ENCODE peak calls at places on chromosome 9, in five cellular contexts. W is tibial nerve, R is spleen, E is body of pancreas, N is stomach. S is an unnamed sample.

GRCh38 chr9:112761912-112762651 is 11.5 kb downstream of the SNX30 start:
- DNase-seq in W (no peak), R (no peak), E (no peak), N (no peak), S (no peak)

GRCh38 chr9:34493972-34494535 is 28.7 kb downstream of the ENHO start:
- DNase-seq in W (peak), R (peak), E (peak), N (peak), S (peak)

GRCh38 chr9:93097496-93098205 is 1.6 kb downstream of the CARD19 start:
- DNase-seq in W (no peak), R (peak), E (peak), N (no peak), S (peak)

GRCh38 chr9:123391946-123392345 is 35.9 kb downstream of the CRB2 start:
- DNase-seq in W (no peak), R (no peak), E (no peak), N (no peak), S (no peak)

GRCh38 chr9:81716409-81716808 is 27.1 kb upstream of the TLE1 start:
- DNase-seq in W (no peak), R (no peak), E (no peak), N (no peak), S (no peak)

GRCh38 chr9:133995012-133995896 is 3.1 kb upstream of the VAV2 start:
- DNase-seq in W (no peak), R (peak), E (no peak), N (no peak), S (no peak)

GRCh38 chr9:128187361-128187760 is 4.0 kb downstream of the CIZ1 start:
- DNase-seq in W (no peak), R (no peak), E (no peak), N (no peak), S (no peak)

GRCh38 chr9:32707326-32707725 is 71.9 kb upstream of the TAF1L start:
- DNase-seq in W (no peak), R (no peak), E (no peak), N (no peak), S (no peak)

GRCh38 chr9:70954607-70955143 is 166.7 kb downstream of the TRPM3 start:
- DNase-seq in W (no peak), R (no peak), E (no peak), N (no peak), S (no peak)

GRCh38 chr9:115653231-115653630 is 500.4 kb upstream of the PAPPA start:
- DNase-seq in W (no peak), R (no peak), E (no peak), N (no peak), S (no peak)

GRCh38 chr9:112744177-112744576 is 6.4 kb upstream of the SNX30 start:
- DNase-seq in W (no peak), R (no peak), E (no peak), N (no peak), S (no peak)

GRCh38 chr9:90457386-90458080 is 185.1 kb downstream of the DIRAS2 start:
- DNase-seq in W (no peak), R (no peak), E (no peak), N (no peak), S (no peak)

GRCh38 chr9:121478816-121479676 is 20.6 kb downstream of the GGTA1 start:
- DNase-seq in W (no peak), R (no peak), E (no peak), N (no peak), S (no peak)

GRCh38 chr9:110047232-110047954 is 160.6 kb downstream of the C9orf152 start:
- DNase-seq in W (no peak), R (no peak), E (no peak), N (no peak), S (no peak)

GRCh38 chr9:116572095-116572748 is 114.9 kb upstream of the TRIM32 start:
- DNase-seq in W (peak), R (no peak), E (peak), N (peak), S (peak)

GRCh38 chr9:131609116-131609830 is 64.0 kb downstream of the PRRT1B start:
- DNase-seq in W (peak), R (no peak), E (peak), N (peak), S (peak)

GRCh38 chr9:95406114-95406513 is 88.6 kb upstream of the FANCC start:
- DNase-seq in W (peak), R (no peak), E (no peak), N (no peak), S (no peak)

GRCh38 chr9:95411211-95411892 is 93.8 kb upstream of the FANCC start:
- DNase-seq in W (no peak), R (no peak), E (no peak), N (no peak), S (no peak)

GRCh38 chr9:95409650-95410426 is 92.3 kb upstream of the FANCC start:
- DNase-seq in W (peak), R (no peak), E (no peak), N (no peak), S (no peak)

GRCh38 chr9:95407524-95407923 is 90.0 kb upstream of the FANCC start:
- DNase-seq in W (no peak), R (no peak), E (no peak), N (no peak), S (no peak)
- TF ChIP-seq POLR2A in W (no peak), R (no peak), E (no peak), N (no peak), S (no peak)

GRCh38 chr9:8860925-8861324 is 1061.3 kb upstream of the DMAC1 start:
- DNase-seq in W (no peak), R (no peak), E (no peak), N (no peak), S (no peak)
- H3K27ac ChIP-seq in W (no peak), R (no peak), E (no peak), N (no peak), S (no peak)

GRCh38 chr9:111588846-111589245 is 10.6 kb downstream of the PTGR1 start:
- DNase-seq in W (no peak), R (no peak), E (no peak), N (no peak), S (no peak)
- TF ChIP-seq POLR2A in W (no peak), R (no peak), E (no peak), N (no peak), S (no peak)

DNA sequence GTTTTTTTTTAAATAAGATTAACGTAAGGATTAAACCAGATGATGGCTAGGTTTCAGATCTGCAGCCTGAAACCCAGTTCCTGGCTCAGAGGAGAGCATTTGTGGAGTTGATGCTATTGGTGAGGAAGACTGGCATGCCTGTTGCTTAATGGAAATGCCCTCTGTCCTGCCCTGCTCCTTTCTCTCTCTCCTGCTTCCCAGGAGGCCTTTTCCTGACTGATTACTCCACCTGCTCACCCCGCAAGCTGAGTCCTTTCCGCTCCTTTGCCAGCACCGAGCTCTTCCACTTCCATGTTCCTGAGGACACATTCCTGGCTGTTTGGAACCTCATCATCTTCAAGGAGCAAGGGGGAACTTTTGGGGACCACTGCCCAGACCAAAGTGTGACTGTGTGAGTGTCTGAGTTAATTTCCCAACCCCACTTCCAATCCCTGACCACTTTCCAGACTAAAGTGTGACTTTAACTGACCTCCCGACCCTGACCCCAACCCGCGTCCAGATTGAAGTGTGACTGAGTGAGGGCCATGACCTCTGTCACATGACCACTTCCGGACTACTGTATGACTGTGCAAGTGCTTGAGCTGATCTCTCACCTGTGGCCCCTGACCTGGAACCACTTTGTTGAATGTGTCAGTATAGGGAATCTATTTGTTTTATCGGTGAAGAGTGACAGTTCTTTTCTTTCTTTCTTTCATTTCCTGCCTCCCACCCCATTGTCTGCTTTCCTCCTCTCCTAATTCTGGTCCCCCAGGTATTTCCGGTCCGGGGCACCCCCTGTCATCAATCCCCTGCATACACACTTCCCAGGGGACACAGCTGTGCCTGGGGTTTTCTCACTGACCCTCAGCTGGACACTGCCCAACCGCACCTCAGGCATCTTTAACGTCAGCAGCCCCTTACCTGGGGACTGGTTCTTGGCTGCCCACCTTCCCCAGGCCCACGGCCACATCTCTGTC is 5.5 kb downstream of the TMEM8B start:
- DNase-seq in W (no peak), R (no peak), E (no peak), N (no peak), S (no peak)
- H3K27ac ChIP-seq in W (peak), R (no peak), E (peak), N (peak), S (no peak)

GRCh38 chr9:98054376-98054951 is 2.1 kb upstream of the NANS start:
- DNase-seq in W (no peak), R (no peak), E (no peak), N (no peak), S (no peak)
- TF ChIP-seq POLR2A in W (no peak), R (no peak), E (no peak), N (no peak), S (no peak)

GRCh38 chr9:4293293-4293931 is 6.5 kb downstream of the GLIS3 start:
- DNase-seq in W (no peak), R (no peak), E (no peak), N (no peak), S (no peak)

GRCh38 chr9:4289411-4290380 is 10.2 kb downstream of the GLIS3 start:
- DNase-seq in W (no peak), R (no peak), E (no peak), N (no peak), S (no peak)

GRCh38 chr9:4295160-4295559 is 4.7 kb downstream of the GLIS3 start:
- DNase-seq in W (no peak), R (no peak), E (no peak), N (no peak), S (no peak)

GRCh38 chr9:4290427-4290837 is 9.4 kb downstream of the GLIS3 start:
- DNase-seq in W (no peak), R (no peak), E (no peak), N (no peak), S (no peak)

DNA sequence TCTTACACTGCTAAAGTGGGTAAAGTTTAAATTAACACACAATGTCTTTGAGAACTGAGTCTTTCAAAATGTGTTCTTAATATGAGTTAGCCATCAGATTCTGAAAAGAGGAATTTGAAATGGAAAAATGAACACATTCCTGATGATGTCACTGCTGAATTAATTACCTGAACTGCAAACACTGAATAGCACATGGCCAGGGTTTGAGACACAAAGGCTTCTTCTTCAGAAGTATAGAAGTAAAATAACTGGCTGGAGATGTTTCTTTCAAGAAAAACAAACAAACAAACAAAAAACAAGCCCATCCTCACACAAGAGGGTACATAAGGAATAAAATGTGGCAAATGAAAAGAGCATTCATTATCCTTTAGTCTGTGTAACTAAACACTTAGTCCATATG is 7.1 kb downstream of the GLIS3 start:
- DNase-seq in W (no peak), R (no peak), E (no peak), N (no peak), S (no peak)
- H3K27ac ChIP-seq in W (peak), R (no peak), E (peak), N (peak), S (peak)

GRCh38 chr9:136645343-136645902 is 17.3 kb upstream of the EGFL7 start:
- DNase-seq in W (no peak), R (no peak), E (no peak), N (no peak), S (no peak)

GRCh38 chr9:136644343-136644592 is 18.4 kb upstream of the EGFL7 start:
- DNase-seq in W (no peak), R (no peak), E (peak), N (peak), S (no peak)

GRCh38 chr9:136645903-136646754 is 16.6 kb upstream of the EGFL7 start:
- DNase-seq in W (no peak), R (peak), E (peak), N (peak), S (peak)

GRCh38 chr9:136643596-136644342 is 18.9 kb upstream of the EGFL7 start:
- DNase-seq in W (no peak), R (peak), E (peak), N (no peak), S (peak)

DNA sequence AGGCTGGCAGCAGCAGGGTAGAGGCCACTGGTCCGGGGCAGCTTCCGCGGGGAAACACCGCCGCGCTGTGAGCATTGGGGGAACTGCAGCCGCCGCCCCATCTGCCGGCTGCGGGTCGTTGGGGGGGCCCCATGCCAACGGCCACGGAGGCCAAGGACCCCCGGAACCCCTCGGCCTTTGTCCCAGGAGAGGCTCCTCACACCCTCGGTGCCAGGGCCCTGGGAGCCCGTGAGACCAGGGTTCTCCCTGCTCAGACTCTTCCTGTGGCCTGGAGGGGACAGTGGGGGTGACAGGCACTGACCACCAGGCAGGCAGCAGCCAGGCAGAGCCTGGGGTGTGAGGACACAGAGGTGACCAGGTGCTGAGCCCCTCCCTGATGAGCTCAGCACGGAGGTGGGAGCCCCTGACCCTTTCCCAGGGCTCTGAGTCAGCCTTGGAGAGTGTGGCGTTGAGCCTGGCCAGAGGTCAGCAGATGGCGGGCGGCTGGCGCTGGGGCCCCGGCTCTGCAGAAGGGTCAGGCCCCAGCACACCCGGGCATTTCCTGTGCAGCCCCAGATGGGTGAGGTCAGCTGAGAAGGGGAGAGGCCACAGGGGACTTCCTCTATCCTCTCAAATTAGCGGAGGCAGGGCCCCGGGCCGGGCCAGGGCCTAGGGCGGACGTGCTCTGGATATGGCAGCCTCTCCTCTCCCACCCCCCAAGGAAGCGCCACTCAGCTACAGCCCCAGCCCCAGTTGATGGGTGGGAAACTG is 17.9 kb upstream of the EGFL7 start:
- DNase-seq in W (peak), R (peak), E (peak), N (peak), S (peak)
- TF ChIP-seq POLR2A in W (peak), R (no peak), E (no peak), N (no peak), S (no peak)

GRCh38 chr9:68705636-68706578 is 867 bp downstream of the PIP5K1B start:
- DNase-seq in W (no peak), R (peak), E (no peak), N (no peak), S (peak)
- H3K27ac ChIP-seq in W (no peak), R (no peak), E (peak), N (peak), S (peak)

DNA sequence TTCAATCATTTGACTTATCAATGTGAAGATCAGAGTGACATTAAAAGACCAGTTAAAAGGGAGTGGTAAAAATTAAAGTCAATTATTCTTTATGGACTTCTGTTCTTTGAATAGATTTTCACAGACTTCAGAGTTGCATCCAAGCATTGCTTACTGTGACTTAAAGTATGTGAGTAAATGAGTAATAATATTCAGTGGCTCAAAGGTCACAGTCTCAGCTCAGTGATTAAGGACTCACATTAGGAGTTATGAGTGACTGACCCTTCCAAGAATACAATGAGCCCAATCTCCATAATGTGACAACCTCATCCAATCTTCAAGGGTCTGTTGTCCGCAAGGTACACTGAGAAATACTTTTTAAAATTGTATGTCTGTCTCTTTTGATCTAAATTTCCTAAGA is 811.2 kb downstream of the BRINP1 start:
- DNase-seq in W (no peak), R (no peak), E (no peak), N (no peak), S (no peak)
- TF ChIP-seq POLR2A in W (no peak), R (no peak), E (no peak), N (no peak), S (no peak)

S was measured in heart left ventricle.